ENCODE peak calls at places on chromosomes 3 and 15, in seven cellular contexts. Z is putamen; P is amniotic epithelial cell; S is activated CD4-positive, alpha-beta T cell treated with anti-CD3 and anti-CD28 coated beads, Interleukin-2, amount 50 U/mL, for 24 hours; B is pons; F is activated naive CD4-positive, alpha-beta T cell treated with anti-CD3 and anti-CD28 coated beads, Interleukin-2, amount 10 ng/mL, durations not matched to agents 7 days and 5 days; H is BE2C. V is an unnamed sample.
A peak's percentile ranks its signal among the peaks of the same experiment; 100 is the strongest.

GRCh38 chr15:79170256-79170664 is 79.7 kb upstream of the RASGRF1 start:
- DNase-seq in H (peak; percentile 89), Z (no peak), F (no peak), P (no peak), B (no peak), S (no peak), V (no peak)

GRCh38 chr3:197791120-197792018 is at the start of gene LRCH3:
- DNase-seq in Z (peak; percentile 79), S (peak; percentile 68), F (peak; percentile 87), P (peak; percentile 56), B (peak; percentile 63), H (peak; percentile 93), V (peak; percentile 88)

GRCh38 chr3:11159421-11159904 is 5.2 kb downstream of the HRH1 start:
- DNase-seq in Z (no peak), B (peak; percentile 28), S (no peak), H (no peak), P (peak; percentile 89), F (no peak), V (no peak)

GRCh38 chr15:94265009-94265408 is 33.6 kb downstream of the MCTP2 start:
- DNase-seq in P (peak; percentile 76), F (no peak), B (no peak), H (no peak), Z (no peak), S (no peak), V (no peak)

GRCh38 chr3:66400381-66401156 is 100.3 kb downstream of the LRIG1 start:
- DNase-seq in F (no peak), P (no peak), Z (no peak), B (no peak), S (no peak), H (peak; percentile 39), V (no peak)

GRCh38 chr3:67006460-67006859 is 8.4 kb downstream of the KBTBD8 start:
- DNase-seq in Z (no peak), S (no peak), F (no peak), P (peak; percentile 76), B (no peak), H (no peak), V (no peak)

GRCh38 chr3:18233987-18234716 is 191.0 kb downstream of the SATB1 start:
- DNase-seq in H (no peak), S (no peak), B (no peak), F (no peak), P (no peak), Z (no peak), V (no peak)

GRCh38 chr3:100440895-100441294 is 39.6 kb downstream of the LNP1 start:
- DNase-seq in P (no peak), S (no peak), F (peak; percentile 30), Z (no peak), B (no peak), H (peak; percentile 9), V (no peak)

GRCh38 chr3:12689997-12690711 is 26.2 kb upstream of the RAF1 start:
- DNase-seq in B (no peak), S (no peak), Z (no peak), F (no peak), P (no peak), H (no peak), V (no peak)

GRCh38 chr3:128072454-128073184 is 20.4 kb downstream of the SEC61A1 start:
- DNase-seq in P (no peak), F (no peak), H (no peak), Z (no peak), S (no peak), B (no peak), V (no peak)

GRCh38 chr15:64697911-64698369 is 77.4 kb downstream of the RBPMS2 start:
- DNase-seq in B (peak; percentile 42), H (no peak), F (no peak), P (no peak), S (peak; percentile 7), Z (no peak), V (no peak)

GRCh38 chr3:59192473-59192872 is 142.6 kb upstream of the CFAP20DC start:
- DNase-seq in B (no peak), Z (no peak), F (no peak), H (no peak), S (no peak), P (peak; percentile 44), V (no peak)

GRCh38 chr15:88238618-88239430 is 17.7 kb downstream of the NTRK3 start:
- DNase-seq in H (peak; percentile 44), Z (no peak), S (no peak), B (no peak), P (peak; percentile 83), F (no peak), V (no peak)

GRCh38 chr15:97903560-97904195 is 56.8 kb upstream of the ARRDC4 start:
- DNase-seq in Z (no peak), P (no peak), F (no peak), S (no peak), H (no peak), B (no peak), V (no peak)

GRCh38 chr15:52790166-52790708 is at the start of gene ONECUT1:
- DNase-seq in B (no peak), S (peak; percentile 21), P (peak; percentile 15), F (peak; percentile 59), Z (peak; percentile 34), H (peak; percentile 81), V (peak; percentile 56)

GRCh38 chr3:69791919-69792399 is 52.7 kb downstream of the MITF start:
- DNase-seq in F (no peak), S (no peak), B (peak; percentile 94), P (peak; percentile 81), H (no peak), Z (peak; percentile 69), V (peak; percentile 35)

GRCh38 chr15:95799286-95800187 is 531.0 kb upstream of the NR2F2 start:
- DNase-seq in H (no peak), F (no peak), Z (no peak), B (no peak), S (no peak), P (peak; percentile 98), V (no peak)